ENCODE peak calls at places on chromosomes 16 and 17, in eight cellular contexts. S, P, Z, K, R, T, Q and C are unnamed samples.

GRCh38 chr16:1407749-1408148 is 6.8 kb downstream of the UNKL start:
- DNase-seq in S (no peak), P (no peak), Z (peak), K (no peak), R (no peak), T (peak), Q (no peak), C (no peak)

GRCh38 chr16:17921357-17921978 is 415.1 kb downstream of the NPIPA8 start:
- DNase-seq in S (no peak), P (peak), Z (peak), K (peak), R (no peak), T (peak), Q (peak), C (no peak)

GRCh38 chr17:65756760-65757159 is 195.3 kb upstream of the AXIN2 start:
- DNase-seq in S (no peak), P (no peak), Z (no peak), K (no peak), R (no peak), T (peak), Q (no peak), C (no peak)

GRCh38 chr16:22318690-22319358 is 21.6 kb downstream of the POLR3E start:
- DNase-seq in S (peak), P (no peak), Z (peak), K (no peak), R (no peak), T (peak), Q (peak), C (no peak)

GRCh38 chr17:69684251-69684650 is 269.8 kb downstream of the MAP2K6 start:
- DNase-seq in S (no peak), P (no peak), Z (no peak), K (no peak), R (no peak), T (no peak), Q (no peak), C (no peak)

GRCh38 chr17:37406635-37407455 is at the start of the genes ACACA and TADA2A:
- DNase-seq in S (peak), P (peak), Z (peak), K (peak), R (peak), T (peak), Q (peak), C (peak)

GRCh38 chr17:68176770-68177169 is 71.1 kb upstream of the AMZ2 start:
- DNase-seq in S (no peak), P (no peak), Z (no peak), K (no peak), R (no peak), T (no peak), Q (no peak), C (no peak)

GRCh38 chr16:87951550-87952538 is 610 bp downstream of the BANP start:
- DNase-seq in S (no peak), P (no peak), Z (no peak), K (peak), R (no peak), T (peak), Q (peak), C (no peak)

GRCh38 chr16:21652451-21652850 is at the start of gene IGSF6:
- DNase-seq in S (no peak), P (no peak), Z (no peak), K (no peak), R (no peak), T (no peak), Q (no peak), C (no peak)

GRCh38 chr17:47719411-47720152 is 13.5 kb upstream of the TBX21 start:
- DNase-seq in S (no peak), P (no peak), Z (peak), K (no peak), R (no peak), T (peak), Q (no peak), C (no peak)

GRCh38 chr16:88295526-88296436 is 87.0 kb upstream of the ZNF469 start:
- DNase-seq in S (no peak), P (no peak), Z (no peak), K (peak), R (no peak), T (no peak), Q (no peak), C (peak)

GRCh38 chr16:48279199-48279598 is 31.9 kb upstream of the ABCC11 start:
- DNase-seq in S (no peak), P (no peak), Z (no peak), K (no peak), R (no peak), T (no peak), Q (no peak), C (no peak)

GRCh38 chr16:57701759-57702371 is 7.3 kb downstream of the DRC7 start:
- DNase-seq in S (no peak), P (no peak), Z (no peak), K (peak), R (no peak), T (no peak), Q (no peak), C (no peak)

GRCh38 chr16:15509051-15509592 is 74.7 kb downstream of the BMERB1 start:
- DNase-seq in S (no peak), P (no peak), Z (no peak), K (no peak), R (no peak), T (no peak), Q (no peak), C (no peak)

GRCh38 chr17:57557793-57558681 is 187.1 kb downstream of the CCDC182 start:
- DNase-seq in S (no peak), P (no peak), Z (no peak), K (no peak), R (no peak), T (peak), Q (no peak), C (no peak)

GRCh38 chr16:78988361-78988992 is 612.1 kb downstream of the MAF start:
- DNase-seq in S (no peak), P (no peak), Z (no peak), K (no peak), R (no peak), T (no peak), Q (no peak), C (no peak)

GRCh38 chr17:798246-798645 is 16.1 kb downstream of the MRM3 start:
- DNase-seq in S (no peak), P (no peak), Z (no peak), K (no peak), R (no peak), T (no peak), Q (no peak), C (no peak)

GRCh38 chr17:56819030-56819429 is 14.7 kb downstream of the C17orf67 start:
- DNase-seq in S (no peak), P (no peak), Z (no peak), K (no peak), R (no peak), T (no peak), Q (no peak), C (no peak)

GRCh38 chr16:4266372-4266771 is 6.5 kb downstream of the TFAP4 start:
- DNase-seq in S (no peak), P (no peak), Z (peak), K (no peak), R (no peak), T (no peak), Q (no peak), C (no peak)

GRCh38 chr16:57741660-57742191 is 6.2 kb downstream of the KATNB1 start:
- DNase-seq in S (no peak), P (no peak), Z (no peak), K (peak), R (no peak), T (no peak), Q (no peak), C (peak)

GRCh38 chr16:2042171-2042570 is 5.5 kb downstream of the NTHL1 start:
- DNase-seq in S (peak), P (no peak), Z (no peak), K (peak), R (no peak), T (no peak), Q (no peak), C (peak)

GRCh38 chr17:2704031-2704889 is 7.3 kb downstream of the CLUH start:
- DNase-seq in S (no peak), P (no peak), Z (no peak), K (peak), R (peak), T (no peak), Q (no peak), C (no peak)

GRCh38 chr16:81513204-81514040 is 68.8 kb downstream of the CMIP start:
- DNase-seq in S (no peak), P (no peak), Z (peak), K (no peak), R (peak), T (peak), Q (no peak), C (peak)

GRCh38 chr17:79279320-79279719 is 204.7 kb downstream of the ENGASE start:
- DNase-seq in S (no peak), P (no peak), Z (no peak), K (no peak), R (no peak), T (no peak), Q (no peak), C (no peak)

GRCh38 chr17:70099267-70099666 is 24.2 kb downstream of the KCNJ16 start:
- DNase-seq in S (no peak), P (no peak), Z (no peak), K (no peak), R (no peak), T (no peak), Q (no peak), C (no peak)

GRCh38 chr17:2386400-2387085 is 14.3 kb downstream of the MNT start:
- DNase-seq in S (peak), P (no peak), Z (no peak), K (peak), R (no peak), T (no peak), Q (peak), C (no peak)

GRCh38 chr17:65023791-65024190 is 32.7 kb downstream of the GNA13 start:
- DNase-seq in S (no peak), P (no peak), Z (no peak), K (no peak), R (no peak), T (no peak), Q (no peak), C (no peak)

GRCh38 chr17:28530926-28531325 is 21.5 kb downstream of the UNC119 start:
- DNase-seq in S (no peak), P (no peak), Z (no peak), K (peak), R (no peak), T (no peak), Q (no peak), C (no peak)

GRCh38 chr16:1816396-1817275 is 10.0 kb downstream of the HAGH start:
- DNase-seq in S (no peak), P (no peak), Z (no peak), K (peak), R (no peak), T (no peak), Q (no peak), C (no peak)

GRCh38 chr16:54942353-54942943 is 11.8 kb downstream of the IRX5 start:
- DNase-seq in S (no peak), P (no peak), Z (no peak), K (no peak), R (no peak), T (no peak), Q (no peak), C (no peak)

GRCh38 chr16:67933805-67934204 is 2.1 kb upstream of the CTRL start:
- DNase-seq in S (no peak), P (no peak), Z (no peak), K (peak), R (no peak), T (no peak), Q (no peak), C (no peak)
- TF ChIP-seq CTCF in S (no peak), P (no peak), Z (no peak), K (no peak), R (no peak), T (no peak), Q (no peak), C (no peak)

GRCh38 chr17:6749519-6749918 is 6.3 kb upstream of the XAF1 start:
- DNase-seq in S (no peak), P (no peak), Z (peak), K (no peak), R (no peak), T (peak), Q (no peak), C (no peak)
- TF ChIP-seq CTCF in S (no peak), P (no peak), Z (peak), K (no peak), R (no peak), T (no peak), Q (no peak), C (no peak)

DNA sequence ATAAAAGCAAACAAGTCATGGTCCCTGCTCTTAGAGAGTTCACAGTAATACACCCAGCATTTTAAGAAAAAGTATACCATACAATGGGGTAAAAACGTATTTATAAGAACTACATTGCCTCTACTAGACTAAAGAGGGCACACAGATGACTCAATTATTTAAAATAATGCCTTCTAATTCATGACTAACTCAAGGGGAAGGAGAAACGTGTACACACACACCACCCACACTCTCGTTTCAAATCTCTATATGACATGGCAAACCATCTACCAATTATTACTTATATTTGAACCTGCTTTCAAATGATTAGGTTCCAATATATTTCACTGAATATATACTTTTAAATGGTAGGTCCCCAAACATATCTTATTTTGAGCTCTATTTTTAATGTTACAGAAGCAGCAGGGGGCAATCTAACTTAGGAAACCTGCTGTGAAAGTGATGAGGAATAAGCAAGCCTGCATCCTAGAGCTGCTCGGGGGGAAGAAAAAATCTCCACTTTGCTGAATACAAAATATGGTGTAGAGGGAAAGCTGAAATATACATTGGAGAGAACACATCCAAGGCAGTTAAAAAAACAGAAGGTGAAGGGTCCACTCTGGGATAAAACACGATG is 232.4 kb upstream of the PSMD7 start:
- DNase-seq in S (no peak), P (no peak), Z (peak), K (no peak), R (no peak), T (no peak), Q (no peak), C (no peak)
- TF ChIP-seq CTCF in S (no peak), P (no peak), Z (no peak), K (no peak), R (no peak), T (no peak), Q (no peak), C (peak)

DNA sequence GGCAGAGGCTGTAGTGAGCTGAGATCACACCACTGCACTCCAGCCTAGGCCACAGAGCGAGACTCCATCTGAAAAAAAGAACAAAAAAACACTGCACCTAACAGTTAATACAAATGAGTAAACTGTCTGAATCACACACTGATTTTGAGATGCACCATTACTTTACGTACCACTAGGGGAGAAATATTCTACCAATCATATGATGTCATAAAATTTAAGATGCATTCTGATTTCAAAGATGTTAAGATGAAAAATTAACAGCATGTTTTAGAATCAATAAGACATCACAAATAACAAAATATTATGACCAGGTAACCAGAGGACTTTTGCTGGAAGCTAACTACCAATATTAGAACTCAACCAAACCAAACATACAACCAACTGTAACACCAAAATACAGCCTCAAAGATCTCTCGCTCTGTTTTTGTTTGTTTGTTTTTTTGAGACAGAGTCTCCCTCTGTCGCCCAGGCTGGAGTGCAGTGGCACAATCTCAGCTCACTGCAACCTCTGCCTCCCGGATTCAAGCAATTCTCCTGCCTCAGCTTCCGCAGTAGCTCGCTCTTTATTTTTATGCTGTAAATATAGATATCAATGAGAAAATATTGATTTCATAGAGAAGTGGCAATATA is 31.6 kb downstream of the GLG1 start:
- DNase-seq in S (no peak), P (no peak), Z (no peak), K (no peak), R (no peak), T (no peak), Q (no peak), C (no peak)
- TF ChIP-seq CTCF in S (no peak), P (no peak), Z (no peak), K (no peak), R (no peak), T (no peak), Q (no peak), C (peak)

GRCh38 chr16:11497329-11497805 is 89.4 kb downstream of the LITAF start:
- DNase-seq in S (peak), P (peak), Z (peak), K (peak), R (peak), T (peak), Q (peak), C (peak)
- TF ChIP-seq CTCF in S (no peak), P (peak), Z (no peak), K (no peak), R (peak), T (peak), Q (no peak), C (peak)

DNA sequence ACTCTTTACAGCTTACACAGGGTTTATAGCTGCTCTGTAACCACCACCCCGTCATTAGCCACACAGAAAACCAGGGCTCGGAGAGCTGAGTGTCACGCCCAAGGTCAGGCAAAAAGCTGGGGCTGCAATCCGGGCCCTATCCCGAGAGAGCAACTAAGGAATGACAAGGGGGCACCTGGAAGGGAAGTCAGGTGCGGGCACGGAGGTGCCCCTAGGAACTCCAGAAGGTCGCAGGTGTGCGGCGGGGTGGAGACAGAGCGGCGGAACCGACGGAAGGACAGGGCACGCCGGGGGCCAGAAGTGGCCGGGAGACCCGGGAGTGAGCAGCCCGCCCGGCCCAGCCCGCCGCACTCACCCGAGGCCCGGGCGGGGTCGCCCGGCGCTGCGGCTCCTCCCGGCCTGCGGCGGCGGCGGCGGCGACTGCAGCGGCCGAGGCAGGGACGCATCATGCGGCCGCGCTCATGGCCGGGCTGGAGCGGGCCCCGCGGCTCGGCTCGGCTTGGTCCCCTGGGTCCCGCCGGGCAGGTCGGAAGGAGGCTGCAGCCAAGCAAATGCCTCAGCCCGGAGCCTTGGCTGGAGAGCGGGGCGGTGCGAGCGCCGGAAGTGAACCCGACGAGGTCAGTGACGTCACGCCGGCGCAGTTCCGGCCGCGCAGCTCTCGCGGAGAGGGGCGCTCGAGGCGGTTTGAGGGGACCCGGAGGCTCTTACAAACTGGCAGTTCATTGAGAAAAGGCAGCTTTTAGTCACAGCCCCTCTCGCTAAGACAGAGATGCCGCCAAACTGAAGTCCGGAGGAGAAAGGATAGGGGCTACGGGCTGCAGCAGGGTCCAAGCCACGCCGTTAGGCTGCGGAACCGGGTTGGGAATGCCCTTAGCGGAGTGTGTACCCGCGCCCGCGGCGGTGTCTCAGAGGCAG is at the start of gene ZDHHC7:
- DNase-seq in S (peak), P (peak), Z (peak), K (peak), R (peak), T (peak), Q (peak), C (peak)
- TF ChIP-seq CTCF in S (no peak), P (peak), Z (no peak), K (no peak), R (no peak), T (no peak), Q (peak), C (no peak)

GRCh38 chr17:40318835-40319332 is 9.9 kb downstream of the RARA start:
- DNase-seq in S (no peak), P (no peak), Z (no peak), K (peak), R (peak), T (no peak), Q (no peak), C (peak)
- TF ChIP-seq CTCF in S (no peak), P (peak), Z (no peak), K (no peak), R (no peak), T (peak), Q (peak), C (no peak)

GRCh38 chr16:19011169-19011731 is 27.5 kb downstream of the TMC7 start:
- DNase-seq in S (no peak), P (no peak), Z (no peak), K (no peak), R (no peak), T (no peak), Q (no peak), C (no peak)
- TF ChIP-seq CTCF in S (no peak), P (no peak), Z (no peak), K (no peak), R (no peak), T (no peak), Q (no peak), C (no peak)

DNA sequence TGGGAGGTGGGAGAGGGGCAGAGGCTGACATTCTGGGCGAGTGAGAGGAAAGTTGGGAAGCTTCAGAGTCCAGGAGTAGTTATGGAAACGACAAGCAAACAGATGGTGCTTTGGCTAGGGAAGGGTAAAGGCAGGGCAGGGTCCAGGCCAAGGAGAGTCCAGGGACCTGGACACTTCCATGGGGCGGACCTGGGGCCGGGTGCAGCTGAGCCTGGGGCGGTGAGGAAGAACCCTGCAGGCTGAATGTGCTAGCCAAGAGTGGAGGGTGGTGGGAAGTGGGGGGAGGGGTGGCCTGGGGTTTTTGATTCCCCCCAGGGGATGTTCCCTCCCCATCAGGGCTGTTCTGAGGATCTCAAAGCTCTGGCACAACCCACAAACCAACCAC is 2.6 kb downstream of the PPP1R9B start:
- DNase-seq in S (no peak), P (no peak), Z (no peak), K (peak), R (peak), T (no peak), Q (peak), C (no peak)
- TF ChIP-seq CTCF in S (no peak), P (no peak), Z (no peak), K (no peak), R (no peak), T (no peak), Q (no peak), C (no peak)